ENCODE peak calls at places on chromosomes 1 and 21, in nine cellular contexts. One of them, this sample, is unnamed.

GRCh38 chr1:32733573-32734321 is 31.2 kb upstream of the SYNC start:
- DNase-seq in H54: no peak
- DNase-seq in hippocampal formation: no peak
- DNase-seq in T follicular helper cell: no peak
- DNase-seq in stimulated activated CD4-positive, alpha-beta T cell treated with anti-CD3 and anti-CD28 coated beads, Interleukin-4, amount 100 ng/mL, for 1 hour: no peak
- DNase-seq in KG1: no peak
- DNase-seq in heart left ventricle: peak
- DNase-seq in posterior cingulate gyrus: no peak
- DNase-seq in suprapubic skin: no peak
- DNase-seq in this sample: no peak

GRCh38 chr21:33401617-33401967 is 1.6 kb upstream of the IFNGR2 start:
- DNase-seq in posterior cingulate gyrus: no peak
- DNase-seq in H54: no peak
- DNase-seq in heart left ventricle: peak
- DNase-seq in stimulated activated CD4-positive, alpha-beta T cell treated with anti-CD3 and anti-CD28 coated beads, Interleukin-4, amount 100 ng/mL, for 1 hour: no peak
- DNase-seq in KG1: no peak
- DNase-seq in T follicular helper cell: no peak
- DNase-seq in suprapubic skin: no peak
- DNase-seq in hippocampal formation: no peak
- DNase-seq in this sample: no peak

GRCh38 chr1:33323663-33324477 is 3.0 kb upstream of the A3GALT2 start:
- DNase-seq in stimulated activated CD4-positive, alpha-beta T cell treated with anti-CD3 and anti-CD28 coated beads, Interleukin-4, amount 100 ng/mL, for 1 hour: no peak
- DNase-seq in H54: no peak
- DNase-seq in KG1: no peak
- DNase-seq in heart left ventricle: no peak
- DNase-seq in T follicular helper cell: no peak
- DNase-seq in suprapubic skin: no peak
- DNase-seq in hippocampal formation: no peak
- DNase-seq in posterior cingulate gyrus: no peak
- DNase-seq in this sample: peak

GRCh38 chr21:26754853-26755252 is 90.4 kb downstream of the ADAMTS1 start:
- DNase-seq in posterior cingulate gyrus: no peak
- DNase-seq in heart left ventricle: no peak
- DNase-seq in KG1: no peak
- DNase-seq in suprapubic skin: no peak
- DNase-seq in stimulated activated CD4-positive, alpha-beta T cell treated with anti-CD3 and anti-CD28 coated beads, Interleukin-4, amount 100 ng/mL, for 1 hour: no peak
- DNase-seq in T follicular helper cell: no peak
- DNase-seq in H54: no peak
- DNase-seq in hippocampal formation: no peak
- DNase-seq in this sample: no peak

GRCh38 chr1:103256490-103256889 is 148.2 kb upstream of the COL11A1 start:
- DNase-seq in stimulated activated CD4-positive, alpha-beta T cell treated with anti-CD3 and anti-CD28 coated beads, Interleukin-4, amount 100 ng/mL, for 1 hour: no peak
- DNase-seq in H54: no peak
- DNase-seq in posterior cingulate gyrus: no peak
- DNase-seq in hippocampal formation: no peak
- DNase-seq in T follicular helper cell: no peak
- DNase-seq in heart left ventricle: no peak
- DNase-seq in suprapubic skin: no peak
- DNase-seq in KG1: no peak
- DNase-seq in this sample: no peak

GRCh38 chr21:21148514-21148913 is 150.3 kb downstream of the NCAM2 start:
- DNase-seq in hippocampal formation: no peak
- DNase-seq in T follicular helper cell: no peak
- DNase-seq in heart left ventricle: no peak
- DNase-seq in posterior cingulate gyrus: no peak
- DNase-seq in stimulated activated CD4-positive, alpha-beta T cell treated with anti-CD3 and anti-CD28 coated beads, Interleukin-4, amount 100 ng/mL, for 1 hour: no peak
- DNase-seq in suprapubic skin: no peak
- DNase-seq in KG1: no peak
- DNase-seq in H54: no peak
- DNase-seq in this sample: no peak

GRCh38 chr1:15610167-15610566 is 7.1 kb upstream of the DDI2 start:
- DNase-seq in KG1: no peak
- DNase-seq in H54: no peak
- DNase-seq in heart left ventricle: no peak
- DNase-seq in suprapubic skin: no peak
- DNase-seq in T follicular helper cell: no peak
- DNase-seq in hippocampal formation: no peak
- DNase-seq in stimulated activated CD4-positive, alpha-beta T cell treated with anti-CD3 and anti-CD28 coated beads, Interleukin-4, amount 100 ng/mL, for 1 hour: no peak
- DNase-seq in posterior cingulate gyrus: no peak
- DNase-seq in this sample: no peak

GRCh38 chr1:80495806-80496205 is 1304.9 kb upstream of the ADGRL2 start:
- DNase-seq in heart left ventricle: no peak
- DNase-seq in suprapubic skin: no peak
- DNase-seq in posterior cingulate gyrus: no peak
- DNase-seq in H54: no peak
- DNase-seq in KG1: no peak
- DNase-seq in T follicular helper cell: no peak
- DNase-seq in hippocampal formation: no peak
- DNase-seq in stimulated activated CD4-positive, alpha-beta T cell treated with anti-CD3 and anti-CD28 coated beads, Interleukin-4, amount 100 ng/mL, for 1 hour: no peak
- DNase-seq in this sample: peak

GRCh38 chr21:26977741-26978140 is 10.9 kb upstream of the ADAMTS5 start:
- DNase-seq in suprapubic skin: no peak
- DNase-seq in KG1: no peak
- DNase-seq in posterior cingulate gyrus: no peak
- DNase-seq in heart left ventricle: no peak
- DNase-seq in stimulated activated CD4-positive, alpha-beta T cell treated with anti-CD3 and anti-CD28 coated beads, Interleukin-4, amount 100 ng/mL, for 1 hour: no peak
- DNase-seq in H54: no peak
- DNase-seq in T follicular helper cell: no peak
- DNase-seq in hippocampal formation: no peak
- DNase-seq in this sample: no peak